ENCODE peak calls at places on chromosome 3, in ten cellular contexts. One of them, this sample, is unnamed.

GRCh38 chr3:10390641-10391373 is 69.9 kb upstream of the SEC13 start:
- DNase-seq in epithelial cell of esophagus: no peak
- DNase-seq in BJ: no peak
- DNase-seq in hepatocyte: no peak
- DNase-seq in pancreas: no peak
- DNase-seq in fibroblast of the aortic adventitia: no peak
- DNase-seq in fibroblast of mammary gland: no peak
- DNase-seq in endodermal cell: no peak
- DNase-seq in esophagus squamous epithelium: no peak
- DNase-seq in A549: no peak
- DNase-seq in this sample: no peak

GRCh38 chr3:33218446-33219174 is at the start of gene SUSD5:
- DNase-seq in epithelial cell of esophagus: peak; percentile 56
- DNase-seq in BJ: no peak
- DNase-seq in hepatocyte: peak; percentile 38
- DNase-seq in pancreas: no peak
- DNase-seq in fibroblast of the aortic adventitia: peak; percentile 58
- DNase-seq in fibroblast of mammary gland: peak; percentile 25
- DNase-seq in endodermal cell: peak; percentile 88
- DNase-seq in esophagus squamous epithelium: no peak
- DNase-seq in A549: peak; percentile 61
- DNase-seq in this sample: no peak

GRCh38 chr3:193620650-193621049 is 27.6 kb downstream of the OPA1 start:
- DNase-seq in epithelial cell of esophagus: peak; percentile 3
- DNase-seq in BJ: no peak
- DNase-seq in hepatocyte: no peak
- DNase-seq in pancreas: no peak
- DNase-seq in fibroblast of the aortic adventitia: peak; percentile 30
- DNase-seq in fibroblast of mammary gland: peak; percentile 54
- DNase-seq in endodermal cell: no peak
- DNase-seq in esophagus squamous epithelium: no peak
- DNase-seq in A549: peak; percentile 1
- DNase-seq in this sample: no peak

GRCh38 chr3:149908558-149908957 is 62.1 kb downstream of the PFN2 start:
- DNase-seq in epithelial cell of esophagus: no peak
- DNase-seq in BJ: no peak
- DNase-seq in hepatocyte: no peak
- DNase-seq in pancreas: no peak
- DNase-seq in fibroblast of the aortic adventitia: no peak
- DNase-seq in fibroblast of mammary gland: no peak
- DNase-seq in endodermal cell: no peak
- DNase-seq in esophagus squamous epithelium: no peak
- DNase-seq in A549: no peak
- DNase-seq in this sample: no peak

GRCh38 chr3:32106132-32106928 is at the start of gene GPD1L:
- DNase-seq in epithelial cell of esophagus: peak; percentile 96
- DNase-seq in BJ: peak; percentile 61
- DNase-seq in hepatocyte: peak; percentile 97
- DNase-seq in pancreas: peak; percentile 96
- DNase-seq in fibroblast of the aortic adventitia: peak; percentile 83
- DNase-seq in fibroblast of mammary gland: peak; percentile 89
- DNase-seq in endodermal cell: peak; percentile 98
- DNase-seq in esophagus squamous epithelium: peak; percentile 53
- DNase-seq in A549: peak; percentile 95
- DNase-seq in this sample: peak; percentile 87

GRCh38 chr3:107999215-107999775 is 91.5 kb downstream of the CD47 start:
- DNase-seq in epithelial cell of esophagus: peak; percentile 81
- DNase-seq in BJ: no peak
- DNase-seq in hepatocyte: no peak
- DNase-seq in pancreas: no peak
- DNase-seq in fibroblast of the aortic adventitia: no peak
- DNase-seq in fibroblast of mammary gland: peak; percentile 29
- DNase-seq in endodermal cell: no peak
- DNase-seq in esophagus squamous epithelium: no peak
- DNase-seq in A549: peak; percentile 26
- DNase-seq in this sample: no peak

GRCh38 chr3:126035362-126036050 is 48.4 kb downstream of the SLC41A3 start:
- DNase-seq in epithelial cell of esophagus: no peak
- DNase-seq in BJ: no peak
- DNase-seq in hepatocyte: no peak
- DNase-seq in pancreas: no peak
- DNase-seq in fibroblast of the aortic adventitia: no peak
- DNase-seq in fibroblast of mammary gland: no peak
- DNase-seq in endodermal cell: no peak
- DNase-seq in esophagus squamous epithelium: no peak
- DNase-seq in A549: no peak
- DNase-seq in this sample: no peak

GRCh38 chr3:161224786-161225185 is 3.7 kb downstream of the NMD3 start:
- DNase-seq in epithelial cell of esophagus: no peak
- DNase-seq in BJ: no peak
- DNase-seq in hepatocyte: no peak
- DNase-seq in pancreas: peak; percentile 11
- DNase-seq in fibroblast of the aortic adventitia: no peak
- DNase-seq in fibroblast of mammary gland: no peak
- DNase-seq in endodermal cell: no peak
- DNase-seq in esophagus squamous epithelium: no peak
- DNase-seq in A549: no peak
- DNase-seq in this sample: no peak

GRCh38 chr3:18442743-18443669 is 17.9 kb upstream of the SATB1 start:
- DNase-seq in epithelial cell of esophagus: no peak
- DNase-seq in BJ: no peak
- DNase-seq in hepatocyte: no peak
- DNase-seq in pancreas: no peak
- DNase-seq in fibroblast of the aortic adventitia: no peak
- DNase-seq in fibroblast of mammary gland: no peak
- DNase-seq in endodermal cell: no peak
- DNase-seq in esophagus squamous epithelium: no peak
- DNase-seq in A549: no peak
- DNase-seq in this sample: no peak

GRCh38 chr3:79653242-79653830 is 114.5 kb downstream of the ROBO1 start:
- DNase-seq in epithelial cell of esophagus: no peak
- DNase-seq in BJ: no peak
- DNase-seq in hepatocyte: no peak
- DNase-seq in pancreas: no peak
- DNase-seq in fibroblast of the aortic adventitia: no peak
- DNase-seq in fibroblast of mammary gland: no peak
- DNase-seq in endodermal cell: no peak
- DNase-seq in esophagus squamous epithelium: no peak
- DNase-seq in A549: no peak
- DNase-seq in this sample: no peak

GRCh38 chr3:16482770-16483531 is 30.5 kb downstream of the RFTN1 start:
- DNase-seq in epithelial cell of esophagus: no peak
- DNase-seq in BJ: no peak
- DNase-seq in hepatocyte: peak; percentile 40
- DNase-seq in pancreas: no peak
- DNase-seq in fibroblast of the aortic adventitia: no peak
- DNase-seq in fibroblast of mammary gland: no peak
- DNase-seq in endodermal cell: peak; percentile 85
- DNase-seq in esophagus squamous epithelium: no peak
- DNase-seq in A549: peak; percentile 46
- DNase-seq in this sample: peak; percentile 54

GRCh38 chr3:185320949-185321348 is 42.0 kb upstream of the MAP3K13 start:
- DNase-seq in epithelial cell of esophagus: no peak
- DNase-seq in BJ: no peak
- DNase-seq in hepatocyte: no peak
- DNase-seq in pancreas: no peak
- DNase-seq in fibroblast of the aortic adventitia: no peak
- DNase-seq in fibroblast of mammary gland: no peak
- DNase-seq in endodermal cell: no peak
- DNase-seq in esophagus squamous epithelium: no peak
- DNase-seq in A549: no peak
- DNase-seq in this sample: no peak

GRCh38 chr3:24830230-24831152 is 335.8 kb upstream of the THRB start:
- DNase-seq in epithelial cell of esophagus: peak; percentile 5
- DNase-seq in BJ: no peak
- DNase-seq in hepatocyte: peak; percentile 49
- DNase-seq in pancreas: no peak
- DNase-seq in fibroblast of the aortic adventitia: no peak
- DNase-seq in fibroblast of mammary gland: no peak
- DNase-seq in endodermal cell: peak; percentile 58
- DNase-seq in esophagus squamous epithelium: no peak
- DNase-seq in A549: no peak
- DNase-seq in this sample: no peak

GRCh38 chr3:145983101-145983500 is 177.9 kb downstream of the PLOD2 start:
- DNase-seq in epithelial cell of esophagus: peak; percentile 22
- DNase-seq in BJ: no peak
- DNase-seq in hepatocyte: no peak
- DNase-seq in pancreas: no peak
- DNase-seq in fibroblast of the aortic adventitia: no peak
- DNase-seq in fibroblast of mammary gland: peak; percentile 40
- DNase-seq in endodermal cell: no peak
- DNase-seq in esophagus squamous epithelium: no peak
- DNase-seq in A549: no peak
- DNase-seq in this sample: no peak

GRCh38 chr3:67654832-67655152 is 380 bp upstream of the SUCLG2 start:
- DNase-seq in epithelial cell of esophagus: no peak
- DNase-seq in BJ: no peak
- DNase-seq in hepatocyte: no peak
- DNase-seq in pancreas: no peak
- DNase-seq in fibroblast of the aortic adventitia: no peak
- DNase-seq in fibroblast of mammary gland: no peak
- DNase-seq in endodermal cell: no peak
- DNase-seq in esophagus squamous epithelium: no peak
- DNase-seq in A549: no peak
- DNase-seq in this sample: no peak

GRCh38 chr3:133573629-133574194 is at the start of gene CDV3:
- DNase-seq in epithelial cell of esophagus: no peak
- DNase-seq in BJ: no peak
- DNase-seq in hepatocyte: no peak
- DNase-seq in pancreas: no peak
- DNase-seq in fibroblast of the aortic adventitia: no peak
- DNase-seq in fibroblast of mammary gland: no peak
- DNase-seq in endodermal cell: no peak
- DNase-seq in esophagus squamous epithelium: no peak
- DNase-seq in A549: no peak
- DNase-seq in this sample: no peak

GRCh38 chr3:171309906-171310359 is 150.3 kb downstream of the TNIK start:
- DNase-seq in epithelial cell of esophagus: peak; percentile 79
- DNase-seq in BJ: no peak
- DNase-seq in hepatocyte: peak; percentile 38
- DNase-seq in pancreas: no peak
- DNase-seq in fibroblast of the aortic adventitia: peak; percentile 70
- DNase-seq in fibroblast of mammary gland: peak; percentile 71
- DNase-seq in endodermal cell: no peak
- DNase-seq in esophagus squamous epithelium: no peak
- DNase-seq in A549: peak; percentile 3
- DNase-seq in this sample: no peak

DNA sequence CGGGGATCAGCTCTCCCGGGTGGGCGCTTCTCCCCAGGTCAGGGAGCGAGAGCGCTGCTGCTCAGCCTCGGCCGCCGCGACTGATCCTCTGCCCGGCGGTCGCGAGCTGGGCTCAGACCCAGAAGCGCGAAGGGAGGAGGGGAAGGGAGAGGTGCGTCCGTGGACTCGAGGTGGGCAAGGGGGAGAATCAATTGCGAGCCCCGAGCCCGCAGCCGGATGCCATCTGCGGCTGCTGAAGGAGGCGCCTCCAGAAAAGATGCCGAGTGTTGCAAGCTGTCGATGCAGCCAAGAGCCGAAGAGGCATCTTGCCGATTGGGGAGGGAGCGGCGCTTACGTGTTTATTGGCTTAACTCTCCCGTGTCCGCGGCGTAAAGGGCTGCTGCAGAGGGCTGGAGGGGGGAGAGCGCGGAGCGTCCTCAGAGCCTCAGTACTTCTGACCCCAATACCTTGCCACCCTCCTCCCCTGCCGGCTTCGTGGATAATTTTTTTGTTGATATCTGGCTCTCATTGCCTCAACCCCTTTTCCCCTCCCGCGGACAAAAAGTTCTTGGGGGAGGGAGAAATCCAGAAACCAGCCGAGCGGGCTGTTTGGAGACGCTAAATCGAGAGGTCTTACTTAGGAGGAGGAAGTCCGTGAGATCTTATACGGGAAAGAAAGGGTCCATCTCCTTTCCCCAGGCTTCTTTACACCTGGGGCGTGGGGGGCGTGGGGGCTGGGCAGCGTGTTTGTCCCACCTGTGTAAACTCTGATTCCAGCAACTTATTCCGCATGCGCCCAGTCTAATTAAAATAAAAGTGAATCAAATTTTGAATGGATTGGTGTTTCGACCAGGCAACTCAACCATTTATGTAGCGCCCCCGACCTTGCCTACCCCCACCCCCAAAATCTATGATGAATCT is at the start of gene CADPS:
- DNase-seq in epithelial cell of esophagus: no peak
- DNase-seq in BJ: no peak
- DNase-seq in hepatocyte: peak; percentile 11
- DNase-seq in pancreas: peak; percentile 15
- DNase-seq in fibroblast of the aortic adventitia: no peak
- DNase-seq in fibroblast of mammary gland: peak; percentile 53
- DNase-seq in endodermal cell: peak; percentile 83
- DNase-seq in esophagus squamous epithelium: no peak
- DNase-seq in A549: no peak
- DNase-seq in this sample: no peak
- H3K4me3 ChIP-seq in epithelial cell of esophagus: no peak within 1 kb of the TSS
- H3K4me3 ChIP-seq in BJ: no peak within 1 kb of the TSS
- H3K4me3 ChIP-seq in hepatocyte: peak within 1 kb of the TSS; percentile 36
- H3K4me3 ChIP-seq in pancreas: peak within 1 kb of the TSS; percentile 61
- H3K4me3 ChIP-seq in fibroblast of the aortic adventitia: no peak within 1 kb of the TSS
- H3K4me3 ChIP-seq in fibroblast of mammary gland: peak within 1 kb of the TSS; percentile 51
- H3K4me3 ChIP-seq in endodermal cell: peak within 1 kb of the TSS; percentile 90
- H3K4me3 ChIP-seq in esophagus squamous epithelium: peak within 1 kb of the TSS; percentile 48
- H3K4me3 ChIP-seq in A549: peak within 1 kb of the TSS; percentile 48
- H3K4me3 ChIP-seq in this sample: no peak within 1 kb of the TSS

GRCh38 chr3:123799544-123800351 is 84.4 kb downstream of the MYLK start:
- DNase-seq in epithelial cell of esophagus: peak; percentile 97
- DNase-seq in BJ: no peak
- DNase-seq in hepatocyte: peak; percentile 55
- DNase-seq in pancreas: no peak
- DNase-seq in fibroblast of the aortic adventitia: peak; percentile 72
- DNase-seq in fibroblast of mammary gland: peak; percentile 62
- DNase-seq in endodermal cell: no peak
- DNase-seq in esophagus squamous epithelium: no peak
- DNase-seq in A549: peak; percentile 18
- DNase-seq in this sample: no peak
- H3K4me3 ChIP-seq in epithelial cell of esophagus: no peak overlapping the region
- H3K4me3 ChIP-seq in BJ: peak overlapping the region; percentile 39
- H3K4me3 ChIP-seq in hepatocyte: no peak overlapping the region
- H3K4me3 ChIP-seq in pancreas: no peak overlapping the region
- H3K4me3 ChIP-seq in fibroblast of the aortic adventitia: peak overlapping the region; percentile 44
- H3K4me3 ChIP-seq in fibroblast of mammary gland: peak overlapping the region; percentile 7
- H3K4me3 ChIP-seq in endodermal cell: no peak overlapping the region
- H3K4me3 ChIP-seq in esophagus squamous epithelium: peak overlapping the region; percentile 6
- H3K4me3 ChIP-seq in A549: peak overlapping the region; percentile 29
- H3K4me3 ChIP-seq in this sample: no peak overlapping the region

GRCh38 chr3:154060606-154061380 is 60.4 kb upstream of the ARHGEF26 start:
- DNase-seq in epithelial cell of esophagus: peak; percentile 75
- DNase-seq in BJ: peak; percentile 13
- DNase-seq in hepatocyte: peak; percentile 41
- DNase-seq in pancreas: no peak
- DNase-seq in fibroblast of the aortic adventitia: peak; percentile 91
- DNase-seq in fibroblast of mammary gland: peak; percentile 50
- DNase-seq in endodermal cell: no peak
- DNase-seq in esophagus squamous epithelium: no peak
- DNase-seq in A549: no peak
- DNase-seq in this sample: no peak
- H3K4me3 ChIP-seq in epithelial cell of esophagus: no peak overlapping the region
- H3K4me3 ChIP-seq in BJ: no peak overlapping the region
- H3K4me3 ChIP-seq in hepatocyte: no peak overlapping the region
- H3K4me3 ChIP-seq in pancreas: no peak overlapping the region
- H3K4me3 ChIP-seq in fibroblast of the aortic adventitia: no peak overlapping the region
- H3K4me3 ChIP-seq in fibroblast of mammary gland: no peak overlapping the region
- H3K4me3 ChIP-seq in endodermal cell: no peak overlapping the region
- H3K4me3 ChIP-seq in esophagus squamous epithelium: no peak overlapping the region
- H3K4me3 ChIP-seq in A549: no peak overlapping the region
- H3K4me3 ChIP-seq in this sample: no peak overlapping the region

GRCh38 chr3:11509175-11510000 is 134.3 kb downstream of the VGLL4 start:
- DNase-seq in epithelial cell of esophagus: peak; percentile 47
- DNase-seq in BJ: peak; percentile 76
- DNase-seq in hepatocyte: peak; percentile 88
- DNase-seq in pancreas: peak; percentile 71
- DNase-seq in fibroblast of the aortic adventitia: peak; percentile 96
- DNase-seq in fibroblast of mammary gland: peak; percentile 92
- DNase-seq in endodermal cell: peak; percentile 69
- DNase-seq in esophagus squamous epithelium: no peak
- DNase-seq in A549: peak; percentile 33
- DNase-seq in this sample: no peak
- H3K4me3 ChIP-seq in epithelial cell of esophagus: no peak overlapping the region
- H3K4me3 ChIP-seq in BJ: no peak overlapping the region
- H3K4me3 ChIP-seq in hepatocyte: no peak overlapping the region
- H3K4me3 ChIP-seq in pancreas: no peak overlapping the region
- H3K4me3 ChIP-seq in fibroblast of the aortic adventitia: no peak overlapping the region
- H3K4me3 ChIP-seq in fibroblast of mammary gland: no peak overlapping the region
- H3K4me3 ChIP-seq in endodermal cell: peak overlapping the region; percentile 64
- H3K4me3 ChIP-seq in esophagus squamous epithelium: no peak overlapping the region
- H3K4me3 ChIP-seq in A549: no peak overlapping the region
- H3K4me3 ChIP-seq in this sample: no peak overlapping the region

This sample was measured in Jurkat, Clone E6-1.